ENCODE peak calls at places on chromosomes 12 and 14, in five cellular contexts. R, E, B, W and U are unnamed samples.

GRCh38 chr12:24752763-24753462 is 196.0 kb downstream of the BCAT1 start:
- DNase-seq in R (no peak), E (no peak), B (no peak), W (no peak), U (no peak)

GRCh38 chr12:126198966-126199692 is 1133.9 kb downstream of the AACS start:
- DNase-seq in R (no peak), E (no peak), B (no peak), W (peak; percentile 50), U (no peak)

GRCh38 chr14:70882771-70883492 is 24.3 kb upstream of the PCNX1 start:
- DNase-seq in E (no peak), W (peak; percentile 58), R (peak; percentile 74), B (peak; percentile 70), U (no peak)

GRCh38 chr14:25055998-25056687 is 6.2 kb upstream of the STXBP6 start:
- DNase-seq in E (no peak), B (peak; percentile 54), W (no peak), R (peak; percentile 35), U (no peak)

GRCh38 chr12:75641031-75641780 is 129.8 kb upstream of the KRR1 start:
- DNase-seq in W (no peak), E (peak; percentile 70), B (peak; percentile 50), R (peak; percentile 93), U (peak; percentile 33)

GRCh38 chr14:23300687-23301223 is 1.9 kb downstream of the PPP1R3E start:
- DNase-seq in B (no peak), W (peak; percentile 29), E (no peak), R (peak; percentile 45), U (peak; percentile 47)

GRCh38 chr12:50533203-50533584 is 28.4 kb downstream of the DIP2B start:
- DNase-seq in B (no peak), W (peak; percentile 52), E (no peak), R (no peak), U (no peak)

GRCh38 chr12:96985515-96986362 is 78.7 kb downstream of the NEDD1 start:
- DNase-seq in E (no peak), W (peak; percentile 62), B (no peak), R (no peak), U (peak; percentile 57)

GRCh38 chr12:52049286-52049685 is 2.0 kb upstream of the NR4A1 start:
- DNase-seq in B (no peak), E (no peak), W (no peak), R (no peak), U (no peak)

GRCh38 chr12:106246891-106247730 is 709 bp downstream of the CKAP4 start:
- DNase-seq in B (peak; percentile 57), R (peak; percentile 56), W (peak; percentile 57), E (peak; percentile 54), U (peak; percentile 72)

GRCh38 chr12:113059071-113059595 is 2.6 kb downstream of the DTX1 start:
- DNase-seq in B (no peak), R (no peak), E (peak; percentile 68), W (no peak), U (no peak)

GRCh38 chr12:95687937-95688336 is 102.6 kb downstream of the NTN4 start:
- DNase-seq in W (peak; percentile 51), B (no peak), E (no peak), R (peak; percentile 14), U (no peak)

GRCh38 chr12:79360936-79361335 is 329.8 kb downstream of the PAWR start:
- DNase-seq in R (no peak), W (no peak), B (no peak), E (no peak), U (no peak)

GRCh38 chr14:24734917-24735500 is 101.0 kb upstream of the GZMB start:
- DNase-seq in W (peak; percentile 58), B (peak; percentile 82), E (peak; percentile 24), R (peak; percentile 54), U (peak; percentile 49)

GRCh38 chr12:123847019-123847418 is 84.9 kb downstream of the DNAH10 start:
- DNase-seq in B (no peak), W (no peak), R (no peak), E (no peak), U (no peak)

GRCh38 chr12:1184402-1184801 is 193.4 kb downstream of the ERC1 start:
- DNase-seq in R (no peak), W (peak; percentile 36), E (no peak), B (no peak), U (no peak)

GRCh38 chr14:36605506-36605857 is 23.1 kb upstream of the NKX2-8 start:
- DNase-seq in E (no peak), W (peak; percentile 60), R (peak; percentile 10), B (no peak), U (no peak)

GRCh38 chr12:54840293-54840692 is 14.0 kb upstream of the MUCL1 start:
- DNase-seq in R (no peak), W (no peak), E (no peak), B (no peak), U (no peak)

GRCh38 chr14:91115986-91116385 is 2.1 kb downstream of the DGLUCY start:
- DNase-seq in E (no peak), B (peak; percentile 31), R (no peak), W (peak; percentile 62), U (no peak)

GRCh38 chr14:104794099-104794498 is 1.4 kb downstream of the AKT1 start:
- DNase-seq in R (peak; percentile 63), W (peak; percentile 39), B (peak; percentile 53), E (peak; percentile 60), U (peak; percentile 66)

GRCh38 chr12:48183091-48183875 is at the start of gene CCDC184:
- DNase-seq in W (peak; percentile 15), B (peak; percentile 80), R (peak; percentile 71), E (peak; percentile 46), U (peak; percentile 49)

GRCh38 chr14:78446807-78447206 is 276.6 kb downstream of the NRXN3 start:
- DNase-seq in B (no peak), W (no peak), E (no peak), R (no peak), U (no peak)

GRCh38 chr12:48039151-48039550 is 34.9 kb upstream of the COL2A1 start:
- DNase-seq in R (no peak), W (no peak), E (no peak), B (no peak), U (no peak)

DNA sequence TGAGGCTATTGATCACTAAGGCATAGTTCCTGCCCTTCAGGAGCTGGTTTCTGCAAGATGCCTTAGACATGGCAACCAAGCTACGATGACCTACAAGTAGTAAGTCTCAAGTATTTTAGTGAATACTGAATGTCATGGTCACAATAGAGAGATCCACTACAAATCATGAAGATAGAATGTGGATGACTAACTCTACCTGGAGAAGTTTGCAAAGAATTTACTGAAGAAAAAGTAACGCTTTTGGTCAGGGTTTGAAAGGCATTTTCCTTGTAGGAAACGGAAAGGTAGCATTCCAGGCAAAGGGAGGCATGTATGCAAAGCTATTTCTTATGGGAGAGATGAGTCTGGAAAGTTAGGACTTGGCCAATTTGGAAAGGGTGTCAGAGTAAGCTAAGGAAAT is 377.6 kb downstream of the EGLN3 start:
- DNase-seq in R (no peak), W (no peak), B (no peak), E (no peak), U (peak; percentile 47)
- H2AFZ ChIP-seq in R (no peak overlapping the region), W (no peak overlapping the region), B (no peak overlapping the region), E (no peak overlapping the region), U (no peak overlapping the region)

DNA sequence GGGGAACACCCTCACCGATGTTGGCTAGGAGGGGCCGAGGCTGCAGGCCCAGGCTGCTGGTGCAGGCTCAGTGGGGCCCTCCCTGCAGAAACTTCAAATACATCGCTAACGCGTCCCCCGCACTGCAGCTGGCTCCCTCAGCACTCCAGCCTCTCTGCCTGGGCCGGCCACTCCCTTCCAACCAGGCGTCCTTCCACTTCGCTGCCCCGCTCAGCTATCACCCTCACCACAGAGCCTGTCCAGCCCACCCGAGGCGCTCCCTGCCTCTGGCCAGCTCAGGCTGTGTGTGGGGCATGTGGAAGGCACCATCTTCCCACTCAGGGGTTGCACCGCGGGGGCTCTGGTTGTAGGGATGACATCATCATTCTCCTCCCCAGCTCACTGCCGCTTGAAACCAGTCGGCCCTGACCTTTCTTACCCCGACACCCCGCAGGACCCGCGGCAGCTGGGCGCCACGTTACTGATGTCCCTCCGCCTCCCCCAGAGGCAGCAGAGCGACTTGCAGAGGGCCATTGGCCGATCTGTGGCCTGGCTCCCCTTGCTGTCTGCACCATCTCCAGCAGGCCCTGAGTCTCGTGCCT is 199.9 kb upstream of the RTL1 start:
- DNase-seq in E (no peak), W (no peak), R (no peak), B (no peak), U (no peak)
- H2AFZ ChIP-seq in E (no peak overlapping the region), W (no peak overlapping the region), R (no peak overlapping the region), B (no peak overlapping the region), U (no peak overlapping the region)

DNA sequence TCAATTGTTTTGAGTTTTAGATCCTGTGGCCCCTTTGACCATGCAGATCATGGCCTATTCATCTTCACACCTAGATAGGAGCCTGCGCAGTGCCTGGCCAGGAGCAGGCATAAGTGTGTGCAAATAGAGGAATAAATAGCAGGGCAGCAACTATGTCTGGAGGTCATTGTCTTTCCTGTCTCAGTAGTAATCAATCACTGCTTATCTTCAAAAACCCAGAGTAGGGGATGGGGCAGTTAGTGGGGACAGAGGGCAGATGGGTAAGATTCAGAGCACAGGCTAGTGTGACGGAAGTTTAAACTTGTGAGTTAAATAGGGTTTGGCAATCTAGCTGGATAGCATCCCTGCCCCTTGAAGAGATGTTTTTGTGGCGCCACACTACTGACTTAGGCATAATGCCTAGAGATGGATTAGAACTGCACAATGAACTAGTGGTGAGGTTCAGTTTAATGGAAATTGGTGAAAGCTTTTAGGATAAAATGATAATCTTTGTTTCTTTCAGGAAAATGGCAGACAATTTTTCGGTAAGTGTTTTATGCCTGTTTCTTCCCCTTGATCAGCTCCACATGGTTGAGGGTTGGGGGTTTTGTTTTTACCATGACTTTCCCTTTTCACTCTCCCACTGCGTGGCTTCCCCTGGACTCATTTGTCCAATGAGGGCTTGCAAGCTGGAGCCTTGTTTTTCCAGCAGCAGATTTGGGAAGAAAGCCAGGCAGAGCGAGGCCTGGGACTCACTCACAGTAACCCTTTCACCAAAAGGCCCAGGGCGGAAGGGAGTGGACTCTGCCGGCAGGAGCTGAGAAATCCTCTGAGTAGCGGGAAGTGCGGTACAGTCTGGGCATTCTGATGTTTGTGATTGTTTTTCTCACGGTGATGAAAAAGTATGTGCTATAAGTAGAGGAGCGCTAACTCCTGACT is 8.1 kb downstream of the LGALS3 start:
- DNase-seq in B (peak; percentile 89), W (no peak), E (no peak), R (peak; percentile 33), U (no peak)
- H2AFZ ChIP-seq in B (no peak overlapping the region), W (no peak overlapping the region), E (no peak overlapping the region), R (no peak overlapping the region), U (no peak overlapping the region)

GRCh38 chr14:61493996-61494395 is 172.6 kb downstream of the PRKCH start:
- DNase-seq in E (no peak), R (no peak), B (no peak), W (no peak), U (no peak)
- H2AFZ ChIP-seq in E (no peak overlapping the region), R (no peak overlapping the region), B (no peak overlapping the region), W (no peak overlapping the region), U (no peak overlapping the region)